ENCODE peak calls at places on chromosome 22, in seven cellular contexts. One of them, this sample, is unnamed.

GRCh38 chr22:30315962-30316576 is 10.7 kb downstream of the TBC1D10A start:
- DNase-seq in B cell: no peak
- DNase-seq in AG04450: no peak
- DNase-seq in astrocyte: no peak
- DNase-seq in body of pancreas: no peak
- DNase-seq in WERI-Rb-1: no peak
- DNase-seq in cardiac fibroblast: no peak
- DNase-seq in this sample: no peak

GRCh38 chr22:31329029-31329428 is 17.1 kb downstream of the PATZ1 start:
- DNase-seq in B cell: no peak
- DNase-seq in astrocyte: peak
- DNase-seq in cardiac fibroblast: no peak
- DNase-seq in WERI-Rb-1: no peak
- DNase-seq in AG04450: no peak
- DNase-seq in body of pancreas: no peak
- DNase-seq in this sample: no peak

GRCh38 chr22:43515902-43516301 is 104.1 kb downstream of the MPPED1 start:
- DNase-seq in AG04450: no peak
- DNase-seq in cardiac fibroblast: no peak
- DNase-seq in body of pancreas: no peak
- DNase-seq in astrocyte: no peak
- DNase-seq in B cell: no peak
- DNase-seq in WERI-Rb-1: peak
- DNase-seq in this sample: no peak

GRCh38 chr22:46830001-46830715 is 67.7 kb downstream of the TBC1D22A start:
- DNase-seq in WERI-Rb-1: no peak
- DNase-seq in B cell: no peak
- DNase-seq in body of pancreas: peak
- DNase-seq in cardiac fibroblast: peak
- DNase-seq in astrocyte: peak
- DNase-seq in AG04450: no peak
- DNase-seq in this sample: no peak

GRCh38 chr22:30005213-30005857 is 74.9 kb upstream of the HORMAD2 start:
- DNase-seq in AG04450: no peak
- DNase-seq in astrocyte: peak
- DNase-seq in B cell: peak
- DNase-seq in WERI-Rb-1: peak
- DNase-seq in cardiac fibroblast: peak
- DNase-seq in body of pancreas: peak
- DNase-seq in this sample: peak

GRCh38 chr22:29660021-29660420 is 56.6 kb downstream of the NF2 start:
- DNase-seq in WERI-Rb-1: no peak
- DNase-seq in cardiac fibroblast: no peak
- DNase-seq in B cell: no peak
- DNase-seq in AG04450: no peak
- DNase-seq in body of pancreas: no peak
- DNase-seq in astrocyte: no peak
- DNase-seq in this sample: no peak

GRCh38 chr22:32808038-32808445 is 6.5 kb downstream of the TIMP3 start:
- DNase-seq in AG04450: no peak
- DNase-seq in B cell: no peak
- DNase-seq in body of pancreas: no peak
- DNase-seq in cardiac fibroblast: no peak
- DNase-seq in astrocyte: no peak
- DNase-seq in WERI-Rb-1: no peak
- DNase-seq in this sample: no peak

GRCh38 chr22:32619614-32620426 is 145.2 kb downstream of the FBXO7 start:
- DNase-seq in AG04450: no peak
- DNase-seq in body of pancreas: peak
- DNase-seq in cardiac fibroblast: peak
- DNase-seq in WERI-Rb-1: no peak
- DNase-seq in B cell: no peak
- DNase-seq in astrocyte: peak
- DNase-seq in this sample: no peak

GRCh38 chr22:42633013-42633412 is 7.4 kb downstream of the ATP5MGL start:
- DNase-seq in AG04450: no peak
- DNase-seq in astrocyte: no peak
- DNase-seq in WERI-Rb-1: no peak
- DNase-seq in body of pancreas: no peak
- DNase-seq in B cell: no peak
- DNase-seq in cardiac fibroblast: no peak
- DNase-seq in this sample: no peak

GRCh38 chr22:43110444-43110926 is at the start of gene BIK:
- DNase-seq in WERI-Rb-1: peak
- DNase-seq in body of pancreas: peak
- DNase-seq in astrocyte: no peak
- DNase-seq in cardiac fibroblast: peak
- DNase-seq in AG04450: no peak
- DNase-seq in B cell: peak
- DNase-seq in this sample: peak

GRCh38 chr22:32265882-32266767 is 11.0 kb upstream of the SLC5A4 start:
- DNase-seq in B cell: peak
- DNase-seq in astrocyte: peak
- DNase-seq in cardiac fibroblast: peak
- DNase-seq in AG04450: peak
- DNase-seq in body of pancreas: peak
- DNase-seq in WERI-Rb-1: peak
- DNase-seq in this sample: peak

GRCh38 chr22:47379037-47379436 is 616.6 kb downstream of the TBC1D22A start:
- DNase-seq in WERI-Rb-1: peak
- DNase-seq in B cell: no peak
- DNase-seq in astrocyte: no peak
- DNase-seq in body of pancreas: no peak
- DNase-seq in cardiac fibroblast: no peak
- DNase-seq in AG04450: no peak
- DNase-seq in this sample: no peak

GRCh38 chr22:30565341-30565740 is 9.1 kb downstream of the GAL3ST1 start:
- DNase-seq in astrocyte: no peak
- DNase-seq in WERI-Rb-1: no peak
- DNase-seq in body of pancreas: no peak
- DNase-seq in B cell: no peak
- DNase-seq in AG04450: no peak
- DNase-seq in cardiac fibroblast: peak
- DNase-seq in this sample: no peak

GRCh38 chr22:47769652-47770051 is 1007.2 kb downstream of the TBC1D22A start:
- DNase-seq in WERI-Rb-1: no peak
- DNase-seq in AG04450: no peak
- DNase-seq in B cell: no peak
- DNase-seq in body of pancreas: no peak
- DNase-seq in astrocyte: no peak
- DNase-seq in cardiac fibroblast: no peak
- DNase-seq in this sample: no peak

GRCh38 chr22:31923166-31923565 is 21.2 kb upstream of the YWHAH start:
- DNase-seq in body of pancreas: peak
- DNase-seq in WERI-Rb-1: no peak
- DNase-seq in cardiac fibroblast: peak
- DNase-seq in astrocyte: no peak
- DNase-seq in AG04450: no peak
- DNase-seq in B cell: no peak
- DNase-seq in this sample: no peak

GRCh38 chr22:27617214-27617881 is 184.2 kb downstream of the MN1 start:
- DNase-seq in astrocyte: no peak
- DNase-seq in AG04450: no peak
- DNase-seq in cardiac fibroblast: no peak
- DNase-seq in WERI-Rb-1: no peak
- DNase-seq in B cell: no peak
- DNase-seq in body of pancreas: no peak
- DNase-seq in this sample: no peak
- TF ChIP-seq CTCF in astrocyte: no peak
- TF ChIP-seq CTCF in AG04450: no peak
- TF ChIP-seq CTCF in cardiac fibroblast: peak
- TF ChIP-seq CTCF in WERI-Rb-1: no peak
- TF ChIP-seq CTCF in B cell: no peak
- TF ChIP-seq CTCF in body of pancreas: peak
- TF ChIP-seq CTCF in this sample: peak

GRCh38 chr22:37674951-37675929 is at the start of gene LGALS1:
- DNase-seq in AG04450: peak
- DNase-seq in body of pancreas: peak
- DNase-seq in B cell: peak
- DNase-seq in astrocyte: peak
- DNase-seq in cardiac fibroblast: peak
- DNase-seq in WERI-Rb-1: peak
- DNase-seq in this sample: peak
- TF ChIP-seq CTCF in AG04450: peak
- TF ChIP-seq CTCF in body of pancreas: no peak
- TF ChIP-seq CTCF in B cell: no peak
- TF ChIP-seq CTCF in astrocyte: no peak
- TF ChIP-seq CTCF in cardiac fibroblast: peak
- TF ChIP-seq CTCF in WERI-Rb-1: no peak
- TF ChIP-seq CTCF in this sample: no peak

GRCh38 chr22:45664136-45664646 is 7.4 kb upstream of the ATXN10 start:
- DNase-seq in WERI-Rb-1: no peak
- DNase-seq in astrocyte: no peak
- DNase-seq in AG04450: no peak
- DNase-seq in body of pancreas: no peak
- DNase-seq in cardiac fibroblast: no peak
- DNase-seq in B cell: no peak
- DNase-seq in this sample: no peak
- TF ChIP-seq CTCF in WERI-Rb-1: no peak
- TF ChIP-seq CTCF in astrocyte: no peak
- TF ChIP-seq CTCF in AG04450: no peak
- TF ChIP-seq CTCF in body of pancreas: no peak
- TF ChIP-seq CTCF in cardiac fibroblast: no peak
- TF ChIP-seq CTCF in B cell: no peak
- TF ChIP-seq CTCF in this sample: no peak

GRCh38 chr22:23789638-23790037 is 2.9 kb downstream of the SMARCB1 start:
- DNase-seq in body of pancreas: no peak
- DNase-seq in AG04450: no peak
- DNase-seq in B cell: no peak
- DNase-seq in astrocyte: no peak
- DNase-seq in cardiac fibroblast: no peak
- DNase-seq in WERI-Rb-1: no peak
- DNase-seq in this sample: no peak
- TF ChIP-seq CTCF in body of pancreas: peak
- TF ChIP-seq CTCF in AG04450: no peak
- TF ChIP-seq CTCF in B cell: no peak
- TF ChIP-seq CTCF in astrocyte: no peak
- TF ChIP-seq CTCF in cardiac fibroblast: no peak
- TF ChIP-seq CTCF in WERI-Rb-1: peak
- TF ChIP-seq CTCF in this sample: peak

GRCh38 chr22:50112151-50113118 is 22.6 kb downstream of the MOV10L1 start:
- DNase-seq in cardiac fibroblast: peak
- DNase-seq in body of pancreas: peak
- DNase-seq in WERI-Rb-1: no peak
- DNase-seq in AG04450: peak
- DNase-seq in astrocyte: peak
- DNase-seq in B cell: no peak
- DNase-seq in this sample: no peak
- TF ChIP-seq CTCF in cardiac fibroblast: no peak
- TF ChIP-seq CTCF in body of pancreas: no peak
- TF ChIP-seq CTCF in WERI-Rb-1: no peak
- TF ChIP-seq CTCF in AG04450: no peak
- TF ChIP-seq CTCF in astrocyte: no peak
- TF ChIP-seq CTCF in B cell: no peak
- TF ChIP-seq CTCF in this sample: no peak

DNA sequence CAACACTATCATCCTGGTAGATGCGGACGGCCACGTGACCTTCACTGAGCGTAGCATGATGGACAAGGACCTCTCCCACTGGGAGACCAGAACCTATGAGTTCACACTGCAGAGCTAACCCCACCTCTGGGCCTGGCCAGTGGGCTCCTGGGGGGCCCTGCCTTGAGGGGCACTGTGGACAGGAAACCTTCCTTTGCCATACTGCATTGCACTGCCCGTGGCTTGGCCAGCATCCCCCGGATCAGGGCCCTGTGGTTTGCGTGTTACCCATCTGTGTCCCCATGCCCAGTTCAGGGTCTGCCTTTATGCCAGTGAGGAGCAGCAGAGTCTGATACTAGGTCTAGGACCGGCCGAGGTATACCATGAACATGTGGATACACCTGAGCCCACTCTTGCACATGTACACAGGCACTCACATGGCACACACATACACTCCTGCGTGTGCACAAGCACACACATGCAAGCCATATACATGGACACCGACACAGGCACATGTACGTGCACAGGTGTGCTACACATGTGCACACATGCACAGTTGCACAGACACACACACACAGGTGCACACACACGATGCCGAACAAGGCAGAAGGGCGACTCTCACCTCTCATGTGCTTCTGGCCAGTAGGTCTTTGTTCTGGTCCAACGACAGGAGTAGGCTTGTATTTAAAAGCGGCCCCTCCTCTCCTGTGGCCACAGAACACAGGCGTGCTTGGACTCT is 15.3 kb upstream of the DGCR8 start:
- DNase-seq in AG04450: no peak
- DNase-seq in astrocyte: no peak
- DNase-seq in WERI-Rb-1: no peak
- DNase-seq in body of pancreas: no peak
- DNase-seq in B cell: no peak
- DNase-seq in cardiac fibroblast: no peak
- DNase-seq in this sample: no peak
- TF ChIP-seq CTCF in AG04450: no peak
- TF ChIP-seq CTCF in astrocyte: no peak
- TF ChIP-seq CTCF in WERI-Rb-1: no peak
- TF ChIP-seq CTCF in body of pancreas: no peak
- TF ChIP-seq CTCF in B cell: no peak
- TF ChIP-seq CTCF in cardiac fibroblast: no peak
- TF ChIP-seq CTCF in this sample: no peak

GRCh38 chr22:18952022-18952421 is 15.9 kb upstream of the PRODH start:
- DNase-seq in cardiac fibroblast: no peak
- DNase-seq in B cell: no peak
- DNase-seq in AG04450: no peak
- DNase-seq in body of pancreas: no peak
- DNase-seq in astrocyte: no peak
- DNase-seq in WERI-Rb-1: no peak
- DNase-seq in this sample: no peak

GRCh38 chr22:18954333-18954732 is 18.2 kb upstream of the PRODH start:
- DNase-seq in astrocyte: no peak
- DNase-seq in AG04450: peak
- DNase-seq in body of pancreas: peak
- DNase-seq in WERI-Rb-1: peak
- DNase-seq in cardiac fibroblast: peak
- DNase-seq in B cell: peak
- DNase-seq in this sample: peak

GRCh38 chr22:18950141-18950540 is 14.0 kb upstream of the PRODH start:
- DNase-seq in body of pancreas: no peak
- DNase-seq in astrocyte: no peak
- DNase-seq in WERI-Rb-1: no peak
- DNase-seq in AG04450: no peak
- DNase-seq in B cell: no peak
- DNase-seq in cardiac fibroblast: no peak
- DNase-seq in this sample: no peak

GRCh38 chr22:18955696-18956095 is 19.6 kb upstream of the PRODH start:
- DNase-seq in cardiac fibroblast: no peak
- DNase-seq in body of pancreas: no peak
- DNase-seq in astrocyte: no peak
- DNase-seq in B cell: no peak
- DNase-seq in WERI-Rb-1: no peak
- DNase-seq in AG04450: no peak
- DNase-seq in this sample: no peak

GRCh38 chr22:18954941-18955571 is 19.0 kb upstream of the PRODH start:
- DNase-seq in AG04450: no peak
- DNase-seq in WERI-Rb-1: no peak
- DNase-seq in B cell: peak
- DNase-seq in astrocyte: no peak
- DNase-seq in cardiac fibroblast: no peak
- DNase-seq in body of pancreas: no peak
- DNase-seq in this sample: no peak
- TF ChIP-seq CTCF in AG04450: no peak
- TF ChIP-seq CTCF in WERI-Rb-1: no peak
- TF ChIP-seq CTCF in B cell: no peak
- TF ChIP-seq CTCF in astrocyte: no peak
- TF ChIP-seq CTCF in cardiac fibroblast: no peak
- TF ChIP-seq CTCF in body of pancreas: no peak
- TF ChIP-seq CTCF in this sample: no peak

GRCh38 chr22:36475341-36475740 is 6.1 kb downstream of the TXN2 start:
- DNase-seq in body of pancreas: no peak
- DNase-seq in cardiac fibroblast: no peak
- DNase-seq in B cell: no peak
- DNase-seq in AG04450: no peak
- DNase-seq in WERI-Rb-1: no peak
- DNase-seq in astrocyte: no peak
- DNase-seq in this sample: no peak
- TF ChIP-seq CTCF in body of pancreas: no peak
- TF ChIP-seq CTCF in cardiac fibroblast: no peak
- TF ChIP-seq CTCF in B cell: no peak
- TF ChIP-seq CTCF in AG04450: no peak
- TF ChIP-seq CTCF in WERI-Rb-1: no peak
- TF ChIP-seq CTCF in astrocyte: no peak
- TF ChIP-seq CTCF in this sample: no peak

This sample was measured in neural crest cell.